ENCODE peak calls at places on chromosomes 12 and 14, in six cellular contexts. E is A549, A is suprapubic skin, S is psoas muscle, O is breast epithelium, T is GM23248. K is an unnamed sample. For H3K4me1, the result is how much of the 10 kb centered on the place peaks cover.

GRCh38 chr12:50101663-50102062 is 2.1 kb upstream of the GPD1 start:
- DNase-seq in E (peak), A (no peak), S (no peak), O (no peak), T (peak), K (no peak)

GRCh38 chr12:38921025-38921677 is 15.8 kb upstream of the CPNE8 start:
- DNase-seq in E (peak), A (no peak), S (no peak), O (peak), T (peak), K (peak)

GRCh38 chr12:7650091-7650490 is 15.6 kb downstream of the APOBEC1 start:
- DNase-seq in E (no peak), A (no peak), S (no peak), O (no peak), T (peak), K (peak)

GRCh38 chr12:53048033-53048779 is 1.7 kb upstream of the TNS2 start:
- DNase-seq in E (peak), A (no peak), S (peak), O (peak), T (peak), K (no peak)

GRCh38 chr12:106651552-106651951 is 68.7 kb downstream of the RFX4 start:
- DNase-seq in E (no peak), A (no peak), S (no peak), O (no peak), T (no peak), K (no peak)

GRCh38 chr14:50058112-50058511 is 58.3 kb downstream of the VCPKMT start:
- DNase-seq in E (no peak), A (no peak), S (no peak), O (no peak), T (no peak), K (no peak)

GRCh38 chr12:70754330-70754741 is 117.1 kb upstream of the PTPRB start:
- DNase-seq in E (no peak), A (no peak), S (no peak), O (no peak), T (peak), K (no peak)

GRCh38 chr12:52268212-52268611 is 6.2 kb upstream of the KRT86 start:
- DNase-seq in E (no peak), A (no peak), S (no peak), O (no peak), T (peak), K (no peak)

GRCh38 chr12:88805286-88805685 is 225.0 kb upstream of the KITLG start:
- DNase-seq in E (no peak), A (no peak), S (no peak), O (no peak), T (peak), K (no peak)

GRCh38 chr14:54650331-54651017 is 83.5 kb downstream of the SAMD4A start:
- DNase-seq in E (peak), A (peak), S (no peak), O (peak), T (peak), K (peak)

GRCh38 chr14:90489916-90490726 is 93.3 kb downstream of the CALM1 start:
- DNase-seq in E (no peak), A (no peak), S (no peak), O (no peak), T (peak), K (no peak)

GRCh38 chr14:81275995-81276698 is 55.4 kb upstream of the GTF2A1 start:
- DNase-seq in E (no peak), A (no peak), S (no peak), O (no peak), T (no peak), K (no peak)

GRCh38 chr12:11836282-11836963 is 186.9 kb downstream of the ETV6 start:
- DNase-seq in E (no peak), A (no peak), S (no peak), O (no peak), T (no peak), K (no peak)

GRCh38 chr12:15045451-15045850 is 72.6 kb downstream of the PDE6H start:
- DNase-seq in E (no peak), A (no peak), S (no peak), O (no peak), T (no peak), K (no peak)

GRCh38 chr14:36661506-36662257 is at the start of gene PAX9:
- DNase-seq in E (peak), A (peak), S (peak), O (peak), T (peak), K (peak)

GRCh38 chr14:68243441-68244010 is 423.9 kb downstream of the RAD51B start:
- DNase-seq in E (no peak), A (no peak), S (no peak), O (no peak), T (no peak), K (no peak)

GRCh38 chr12:120539303-120539702 is 5.1 kb downstream of the RNF10 start:
- DNase-seq in E (peak), A (no peak), S (no peak), O (no peak), T (peak), K (no peak)

GRCh38 chr12:120540445-120540844 is 6.3 kb downstream of the RNF10 start:
- DNase-seq in E (no peak), A (no peak), S (no peak), O (no peak), T (peak), K (no peak)

GRCh38 chr12:120544691-120545090 is 10.5 kb downstream of the RNF10 start:
- DNase-seq in E (no peak), A (no peak), S (no peak), O (no peak), T (no peak), K (no peak)

GRCh38 chr12:120538281-120539156 is 4.4 kb downstream of the RNF10 start:
- DNase-seq in E (peak), A (no peak), S (peak), O (peak), T (peak), K (no peak)

GRCh38 chr12:120542166-120542565 is 8.0 kb downstream of the RNF10 start:
- DNase-seq in E (no peak), A (no peak), S (no peak), O (no peak), T (no peak), K (no peak)
- H3K4me1 ChIP-seq in E (under half), A (half or more), S (half or more), O (under half), T (under half), K (under half)

DNA sequence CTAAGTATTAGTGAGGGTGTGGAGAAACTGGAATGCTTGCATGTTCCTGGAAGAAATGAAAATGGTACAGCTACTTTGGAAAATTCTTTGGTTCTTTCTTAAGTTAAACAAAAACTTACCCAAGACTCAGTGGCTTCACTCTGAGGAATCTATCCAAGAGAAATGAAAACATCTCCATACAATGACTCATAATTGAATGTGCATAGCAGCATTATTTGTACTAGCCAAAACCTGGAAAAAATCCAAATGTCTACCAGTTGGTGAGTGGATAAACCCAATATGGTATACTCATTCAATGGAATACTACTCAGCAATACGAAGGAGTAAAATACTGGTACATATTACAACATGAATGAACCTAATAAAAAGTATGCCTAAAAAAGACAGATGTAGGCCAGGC is 18.0 kb upstream of the CRACR2A start:
- DNase-seq in E (peak), A (no peak), S (no peak), O (no peak), T (peak), K (peak)
- H3K27ac ChIP-seq in E (no peak), A (no peak), S (no peak), O (no peak), T (no peak), K (no peak)

GRCh38 chr12:108691995-108692808 is 39.1 kb downstream of the CORO1C start:
- DNase-seq in E (peak), A (no peak), S (peak), O (no peak), T (peak), K (no peak)
- H3K4me1 ChIP-seq in E (half or more), A (half or more), S (half or more), O (under half), T (half or more), K (under half)

GRCh38 chr12:91316161-91316759 is 133.6 kb upstream of the DCN start:
- DNase-seq in E (no peak), A (no peak), S (no peak), O (no peak), T (peak), K (no peak)
- H3K27ac ChIP-seq in E (no peak), A (peak), S (no peak), O (peak), T (no peak), K (no peak)

GRCh38 chr14:99342906-99343305 is 70.9 kb upstream of the BCL11B start:
- DNase-seq in E (no peak), A (no peak), S (no peak), O (no peak), T (no peak), K (no peak)
- H3K4me1 ChIP-seq in E (under half), A (under half), S (under half), O (under half), T (under half), K (under half)

GRCh38 chr14:65321370-65321875 is 91.1 kb upstream of the FUT8 start:
- DNase-seq in E (peak), A (no peak), S (no peak), O (no peak), T (peak), K (no peak)
- H3K27ac ChIP-seq in E (peak), A (no peak), S (no peak), O (no peak), T (no peak), K (no peak)

K was measured in foreskin keratinocyte.